ENCODE peak calls at places on chromosomes 6 and 20, in seven cellular contexts. One of them, this sample, is unnamed. For H3K27me3, the result is how much of the 10 kb centered on the place peaks cover.

GRCh38 chr6:78345882-78346281 is 521.5 kb upstream of the IRAK1BP1 start:
- DNase-seq in heart left ventricle: no peak
- DNase-seq in stomach: no peak
- DNase-seq in esophagus squamous epithelium: no peak
- DNase-seq in prostate gland: no peak
- DNase-seq in sigmoid colon: no peak
- DNase-seq in transverse colon: no peak
- DNase-seq in this sample: no peak

GRCh38 chr20:34798871-34799270 is 26.6 kb downstream of the NCOA6 start:
- DNase-seq in transverse colon: no peak
- DNase-seq in prostate gland: no peak
- DNase-seq in esophagus squamous epithelium: no peak
- DNase-seq in stomach: no peak
- DNase-seq in sigmoid colon: no peak
- DNase-seq in heart left ventricle: no peak
- DNase-seq in this sample: no peak

GRCh38 chr20:62138204-62138543 is 5.0 kb downstream of the PSMA7 start:
- DNase-seq in sigmoid colon: no peak
- DNase-seq in stomach: no peak
- DNase-seq in heart left ventricle: no peak
- DNase-seq in esophagus squamous epithelium: no peak
- DNase-seq in prostate gland: no peak
- DNase-seq in transverse colon: no peak
- DNase-seq in this sample: no peak

GRCh38 chr6:161443868-161444267 is 170.0 kb upstream of the AGPAT4 start:
- DNase-seq in prostate gland: no peak
- DNase-seq in stomach: no peak
- DNase-seq in heart left ventricle: peak
- DNase-seq in transverse colon: no peak
- DNase-seq in sigmoid colon: no peak
- DNase-seq in esophagus squamous epithelium: no peak
- DNase-seq in this sample: no peak

GRCh38 chr6:109241199-109241598 is 141.1 kb downstream of the CD164 start:
- DNase-seq in prostate gland: no peak
- DNase-seq in transverse colon: no peak
- DNase-seq in sigmoid colon: no peak
- DNase-seq in esophagus squamous epithelium: no peak
- DNase-seq in heart left ventricle: no peak
- DNase-seq in stomach: no peak
- DNase-seq in this sample: no peak

GRCh38 chr20:14470231-14470894 is 133.0 kb upstream of the FLRT3 start:
- DNase-seq in stomach: peak
- DNase-seq in heart left ventricle: no peak
- DNase-seq in prostate gland: no peak
- DNase-seq in transverse colon: peak
- DNase-seq in sigmoid colon: no peak
- DNase-seq in esophagus squamous epithelium: no peak
- DNase-seq in this sample: no peak

GRCh38 chr6:37538107-37538506 is 38.4 kb upstream of the CCDC167 start:
- DNase-seq in stomach: no peak
- DNase-seq in transverse colon: no peak
- DNase-seq in sigmoid colon: no peak
- DNase-seq in prostate gland: no peak
- DNase-seq in heart left ventricle: no peak
- DNase-seq in esophagus squamous epithelium: no peak
- DNase-seq in this sample: no peak

GRCh38 chr6:65937982-65938381 is 231.0 kb upstream of the EYS start:
- DNase-seq in sigmoid colon: no peak
- DNase-seq in stomach: no peak
- DNase-seq in heart left ventricle: no peak
- DNase-seq in esophagus squamous epithelium: no peak
- DNase-seq in prostate gland: no peak
- DNase-seq in transverse colon: no peak
- DNase-seq in this sample: no peak

GRCh38 chr6:10720229-10720959 is 2.5 kb upstream of the TMEM14C start:
- DNase-seq in prostate gland: no peak
- DNase-seq in transverse colon: peak
- DNase-seq in esophagus squamous epithelium: no peak
- DNase-seq in heart left ventricle: peak
- DNase-seq in sigmoid colon: peak
- DNase-seq in stomach: peak
- DNase-seq in this sample: no peak

GRCh38 chr6:149037026-149037734 is 280.3 kb upstream of the TAB2 start:
- DNase-seq in sigmoid colon: no peak
- DNase-seq in esophagus squamous epithelium: no peak
- DNase-seq in heart left ventricle: no peak
- DNase-seq in stomach: no peak
- DNase-seq in prostate gland: no peak
- DNase-seq in transverse colon: no peak
- DNase-seq in this sample: no peak

GRCh38 chr6:29916741-29917140 is 25.6 kb upstream of the HLA-A start:
- DNase-seq in stomach: no peak
- DNase-seq in sigmoid colon: no peak
- DNase-seq in esophagus squamous epithelium: no peak
- DNase-seq in transverse colon: no peak
- DNase-seq in prostate gland: no peak
- DNase-seq in heart left ventricle: no peak
- DNase-seq in this sample: no peak

GRCh38 chr20:29296256-29297230 is 1960.9 kb upstream of the DEFB115 start:
- DNase-seq in sigmoid colon: no peak
- DNase-seq in transverse colon: no peak
- DNase-seq in prostate gland: no peak
- DNase-seq in heart left ventricle: no peak
- DNase-seq in stomach: no peak
- DNase-seq in esophagus squamous epithelium: no peak
- DNase-seq in this sample: no peak

GRCh38 chr6:106439459-106439858 is 78.9 kb downstream of the CRYBG1 start:
- DNase-seq in transverse colon: no peak
- DNase-seq in sigmoid colon: no peak
- DNase-seq in heart left ventricle: no peak
- DNase-seq in prostate gland: no peak
- DNase-seq in esophagus squamous epithelium: no peak
- DNase-seq in stomach: no peak
- DNase-seq in this sample: no peak

GRCh38 chr6:106445508-106445878 is 85.0 kb downstream of the CRYBG1 start:
- DNase-seq in prostate gland: no peak
- DNase-seq in sigmoid colon: no peak
- DNase-seq in esophagus squamous epithelium: no peak
- DNase-seq in stomach: no peak
- DNase-seq in heart left ventricle: no peak
- DNase-seq in transverse colon: no peak
- DNase-seq in this sample: no peak

GRCh38 chr6:106446287-106446885 is 85.9 kb downstream of the CRYBG1 start:
- DNase-seq in heart left ventricle: no peak
- DNase-seq in sigmoid colon: no peak
- DNase-seq in stomach: no peak
- DNase-seq in transverse colon: no peak
- DNase-seq in prostate gland: no peak
- DNase-seq in esophagus squamous epithelium: no peak
- DNase-seq in this sample: no peak

GRCh38 chr6:106444777-106445507 is 84.4 kb downstream of the CRYBG1 start:
- DNase-seq in transverse colon: no peak
- DNase-seq in heart left ventricle: no peak
- DNase-seq in stomach: no peak
- DNase-seq in prostate gland: peak
- DNase-seq in esophagus squamous epithelium: no peak
- DNase-seq in sigmoid colon: no peak
- DNase-seq in this sample: peak

GRCh38 chr6:106442351-106442750 is 81.8 kb downstream of the CRYBG1 start:
- DNase-seq in heart left ventricle: no peak
- DNase-seq in transverse colon: no peak
- DNase-seq in stomach: no peak
- DNase-seq in prostate gland: peak
- DNase-seq in esophagus squamous epithelium: no peak
- DNase-seq in sigmoid colon: no peak
- DNase-seq in this sample: no peak
- H3K27me3 ChIP-seq in heart left ventricle: under half
- H3K27me3 ChIP-seq in transverse colon: under half
- H3K27me3 ChIP-seq in stomach: under half
- H3K27me3 ChIP-seq in prostate gland: under half
- H3K27me3 ChIP-seq in esophagus squamous epithelium: under half
- H3K27me3 ChIP-seq in sigmoid colon: under half
- H3K27me3 ChIP-seq in this sample: under half

GRCh38 chr6:1614448-1614766 is 4.7 kb downstream of the FOXC1 start:
- DNase-seq in sigmoid colon: no peak
- DNase-seq in heart left ventricle: no peak
- DNase-seq in transverse colon: no peak
- DNase-seq in esophagus squamous epithelium: no peak
- DNase-seq in stomach: no peak
- DNase-seq in prostate gland: no peak
- DNase-seq in this sample: no peak

GRCh38 chr6:1615651-1616420 is 6.1 kb downstream of the FOXC1 start:
- DNase-seq in stomach: no peak
- DNase-seq in transverse colon: no peak
- DNase-seq in prostate gland: no peak
- DNase-seq in heart left ventricle: no peak
- DNase-seq in sigmoid colon: no peak
- DNase-seq in esophagus squamous epithelium: no peak
- DNase-seq in this sample: no peak

GRCh38 chr6:1613631-1614447 is 4.1 kb downstream of the FOXC1 start:
- DNase-seq in sigmoid colon: no peak
- DNase-seq in prostate gland: no peak
- DNase-seq in stomach: no peak
- DNase-seq in heart left ventricle: peak
- DNase-seq in transverse colon: no peak
- DNase-seq in esophagus squamous epithelium: no peak
- DNase-seq in this sample: no peak

GRCh38 chr6:1616556-1617463 is 7.1 kb downstream of the FOXC1 start:
- DNase-seq in stomach: no peak
- DNase-seq in prostate gland: no peak
- DNase-seq in sigmoid colon: no peak
- DNase-seq in heart left ventricle: no peak
- DNase-seq in esophagus squamous epithelium: no peak
- DNase-seq in transverse colon: no peak
- DNase-seq in this sample: no peak

DNA sequence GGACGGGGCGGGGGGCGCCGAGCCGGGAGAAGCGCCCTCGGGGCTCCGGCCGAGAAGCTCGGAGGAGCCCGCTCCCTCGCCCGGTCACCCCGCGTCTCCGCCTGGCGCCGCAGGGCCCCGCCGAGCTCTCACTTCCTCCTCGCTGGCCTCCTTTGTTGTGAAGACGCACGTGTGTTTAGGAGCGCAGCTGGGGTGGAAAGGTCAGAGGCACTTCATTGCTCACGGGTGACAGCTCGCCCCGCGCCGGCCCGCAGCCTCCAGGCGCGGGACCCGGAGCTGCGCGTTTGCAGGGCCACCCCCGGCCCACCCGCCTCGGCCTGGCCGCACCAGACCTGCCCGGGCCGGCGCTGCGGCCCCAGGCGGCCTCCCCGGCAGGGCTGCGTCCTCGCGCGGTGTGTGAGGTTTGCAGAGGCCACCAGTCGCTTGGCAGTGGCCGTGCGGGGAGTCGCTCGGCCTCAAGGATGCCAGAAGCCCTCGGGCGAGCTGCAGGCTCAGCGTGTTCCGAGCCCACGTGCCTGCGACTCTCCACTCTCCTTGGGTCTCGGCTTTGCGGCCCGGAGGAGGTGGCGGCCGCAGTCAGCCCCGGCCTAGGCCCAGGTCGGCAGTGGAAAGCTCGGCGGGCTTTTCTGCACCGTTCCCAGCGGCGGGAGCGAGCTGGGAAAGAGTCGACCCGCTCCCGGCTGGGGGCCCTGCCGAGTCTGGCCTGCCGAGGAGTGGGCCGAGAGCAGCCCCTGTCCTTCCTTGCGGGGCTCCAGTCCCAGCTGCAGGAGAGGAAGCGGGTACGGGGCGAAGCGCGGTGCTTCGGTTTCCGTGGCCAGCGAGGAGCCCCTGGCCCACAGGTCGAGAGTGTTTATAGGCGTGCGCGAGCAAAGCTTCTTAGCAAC is 5.3 kb downstream of the FOXC1 start:
- DNase-seq in esophagus squamous epithelium: no peak
- DNase-seq in transverse colon: no peak
- DNase-seq in prostate gland: no peak
- DNase-seq in sigmoid colon: no peak
- DNase-seq in stomach: peak
- DNase-seq in heart left ventricle: peak
- DNase-seq in this sample: no peak
- H3K4me3 ChIP-seq in esophagus squamous epithelium: peak
- H3K4me3 ChIP-seq in transverse colon: peak
- H3K4me3 ChIP-seq in prostate gland: peak
- H3K4me3 ChIP-seq in sigmoid colon: peak
- H3K4me3 ChIP-seq in stomach: peak
- H3K4me3 ChIP-seq in heart left ventricle: peak
- H3K4me3 ChIP-seq in this sample: no peak

GRCh38 chr6:31162463-31163165 is 4.2 kb downstream of the TCF19 start:
- DNase-seq in sigmoid colon: no peak
- DNase-seq in stomach: no peak
- DNase-seq in prostate gland: no peak
- DNase-seq in heart left ventricle: no peak
- DNase-seq in transverse colon: no peak
- DNase-seq in esophagus squamous epithelium: no peak
- DNase-seq in this sample: no peak
- TF ChIP-seq POLR2A in sigmoid colon: no peak
- TF ChIP-seq POLR2A in stomach: no peak
- TF ChIP-seq POLR2A in prostate gland: no peak
- TF ChIP-seq POLR2A in heart left ventricle: no peak
- TF ChIP-seq POLR2A in transverse colon: no peak
- TF ChIP-seq POLR2A in esophagus squamous epithelium: no peak
- TF ChIP-seq POLR2A in this sample: no peak

DNA sequence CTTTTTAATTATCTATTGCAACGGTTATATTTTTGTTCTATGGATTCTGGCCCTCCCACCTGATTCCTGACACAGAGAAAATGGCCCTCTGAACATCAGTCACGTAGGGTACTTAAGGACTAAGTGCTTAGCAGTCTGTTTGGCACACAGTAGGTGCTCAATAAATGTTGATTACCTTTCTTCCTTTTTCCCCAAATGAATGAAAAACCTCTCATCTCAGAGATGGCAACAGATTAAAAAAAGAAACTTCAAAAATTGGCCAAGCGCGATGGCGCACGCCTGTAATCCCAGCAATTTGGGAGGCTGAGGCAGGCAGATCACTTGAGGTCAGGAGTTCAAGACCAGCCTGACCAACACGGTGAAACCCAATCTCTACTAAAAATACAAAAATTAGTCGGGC is 31.5 kb downstream of the ATXN1 start:
- DNase-seq in prostate gland: no peak
- DNase-seq in stomach: no peak
- DNase-seq in transverse colon: no peak
- DNase-seq in sigmoid colon: no peak
- DNase-seq in heart left ventricle: no peak
- DNase-seq in esophagus squamous epithelium: no peak
- DNase-seq in this sample: no peak
- H3K27me3 ChIP-seq in prostate gland: under half
- H3K27me3 ChIP-seq in stomach: under half
- H3K27me3 ChIP-seq in transverse colon: under half
- H3K27me3 ChIP-seq in sigmoid colon: under half
- H3K27me3 ChIP-seq in heart left ventricle: under half
- H3K27me3 ChIP-seq in esophagus squamous epithelium: under half
- H3K27me3 ChIP-seq in this sample: under half

GRCh38 chr6:16765235-16765634 is 4.0 kb upstream of the ATXN1 start:
- DNase-seq in sigmoid colon: no peak
- DNase-seq in prostate gland: no peak
- DNase-seq in stomach: no peak
- DNase-seq in heart left ventricle: no peak
- DNase-seq in transverse colon: no peak
- DNase-seq in esophagus squamous epithelium: no peak
- DNase-seq in this sample: no peak
- H3K4me3 ChIP-seq in sigmoid colon: no peak
- H3K4me3 ChIP-seq in prostate gland: no peak
- H3K4me3 ChIP-seq in stomach: no peak
- H3K4me3 ChIP-seq in heart left ventricle: no peak
- H3K4me3 ChIP-seq in transverse colon: no peak
- H3K4me3 ChIP-seq in esophagus squamous epithelium: no peak
- H3K4me3 ChIP-seq in this sample: no peak

This sample was measured in gastrocnemius medialis.